ENCODE peak calls at places on chromosomes 3 and 15, in four cellular contexts. One of them, this sample, is unnamed.

GRCh38 chr3:18946524-18946923 is 201.8 kb upstream of the KCNH8 start:
- DNase-seq in breast epithelium: no peak
- DNase-seq in spleen: no peak
- DNase-seq in heart left ventricle: no peak
- DNase-seq in this sample: no peak

GRCh38 chr3:55489804-55490132 is 2.7 kb upstream of the WNT5A start:
- DNase-seq in breast epithelium: no peak
- DNase-seq in spleen: no peak
- DNase-seq in heart left ventricle: no peak
- DNase-seq in this sample: no peak

GRCh38 chr15:77224352-77224751 is 153.4 kb upstream of the TSPAN3 start:
- DNase-seq in spleen: no peak
- DNase-seq in heart left ventricle: no peak
- DNase-seq in breast epithelium: no peak
- DNase-seq in this sample: no peak

GRCh38 chr3:125052671-125053303 is 3.0 kb downstream of the HEG1 start:
- DNase-seq in heart left ventricle: no peak
- DNase-seq in spleen: peak; percentile 56
- DNase-seq in breast epithelium: no peak
- DNase-seq in this sample: peak; percentile 92

GRCh38 chr3:73461582-73461981 is 163.2 kb downstream of the PDZRN3 start:
- DNase-seq in heart left ventricle: peak; percentile 41
- DNase-seq in spleen: no peak
- DNase-seq in breast epithelium: no peak
- DNase-seq in this sample: no peak

GRCh38 chr3:31191354-31191753 is 296.9 kb upstream of the GADL1 start:
- DNase-seq in spleen: no peak
- DNase-seq in heart left ventricle: no peak
- DNase-seq in breast epithelium: no peak
- DNase-seq in this sample: no peak

GRCh38 chr3:126373682-126374601 is 16.7 kb upstream of the KLF15 start:
- DNase-seq in breast epithelium: no peak
- DNase-seq in heart left ventricle: no peak
- DNase-seq in spleen: peak; percentile 58
- DNase-seq in this sample: no peak

GRCh38 chr3:42070089-42070885 is 20.9 kb upstream of the TRAK1 start:
- DNase-seq in breast epithelium: no peak
- DNase-seq in spleen: no peak
- DNase-seq in heart left ventricle: no peak
- DNase-seq in this sample: no peak

GRCh38 chr3:10577521-10577920 is 72.1 kb upstream of the ATP2B2 start:
- DNase-seq in breast epithelium: no peak
- DNase-seq in spleen: no peak
- DNase-seq in heart left ventricle: no peak
- DNase-seq in this sample: no peak

GRCh38 chr3:120448707-120449650 is 1.8 kb downstream of the FSTL1 start:
- DNase-seq in heart left ventricle: peak; percentile 44
- DNase-seq in spleen: no peak
- DNase-seq in breast epithelium: no peak
- DNase-seq in this sample: no peak

GRCh38 chr3:148021400-148021799 is 612.2 kb downstream of the ZIC1 start:
- DNase-seq in heart left ventricle: no peak
- DNase-seq in spleen: no peak
- DNase-seq in breast epithelium: no peak
- DNase-seq in this sample: no peak

GRCh38 chr15:83983634-83984458 is 251.7 kb upstream of the GOLGA6L4 start:
- DNase-seq in spleen: no peak
- DNase-seq in heart left ventricle: no peak
- DNase-seq in breast epithelium: no peak
- DNase-seq in this sample: no peak

GRCh38 chr3:54819926-54820325 is 107.9 kb downstream of the LRTM1 start:
- DNase-seq in breast epithelium: no peak
- DNase-seq in heart left ventricle: no peak
- DNase-seq in spleen: no peak
- DNase-seq in this sample: no peak

GRCh38 chr3:51675201-51675611 is 4.2 kb downstream of the TEX264 start:
- DNase-seq in heart left ventricle: no peak
- DNase-seq in breast epithelium: no peak
- DNase-seq in spleen: no peak
- DNase-seq in this sample: peak; percentile 91

GRCh38 chr15:42735382-42736165 is 1.4 kb downstream of the CDAN1 start:
- DNase-seq in breast epithelium: no peak
- DNase-seq in heart left ventricle: no peak
- DNase-seq in spleen: no peak
- DNase-seq in this sample: no peak

GRCh38 chr3:140186421-140186920 is 251.5 kb downstream of the CLSTN2 start:
- DNase-seq in breast epithelium: no peak
- DNase-seq in heart left ventricle: peak; percentile 43
- DNase-seq in spleen: no peak
- DNase-seq in this sample: no peak

GRCh38 chr15:58704155-58704825 is 45.2 kb downstream of the ADAM10 start:
- DNase-seq in spleen: no peak
- DNase-seq in heart left ventricle: no peak
- DNase-seq in breast epithelium: no peak
- DNase-seq in this sample: no peak

GRCh38 chr3:122996038-122996580 is 31.5 kb downstream of the SEMA5B start:
- DNase-seq in heart left ventricle: no peak
- DNase-seq in breast epithelium: no peak
- DNase-seq in spleen: no peak
- DNase-seq in this sample: no peak

GRCh38 chr3:141257971-141258370 is 26.3 kb downstream of the PXYLP1 start:
- DNase-seq in heart left ventricle: no peak
- DNase-seq in breast epithelium: no peak
- DNase-seq in spleen: no peak
- DNase-seq in this sample: no peak

GRCh38 chr15:62153228-62153627 is 11.9 kb downstream of the C2CD4B start:
- DNase-seq in spleen: no peak
- DNase-seq in heart left ventricle: no peak
- DNase-seq in breast epithelium: no peak
- DNase-seq in this sample: no peak

GRCh38 chr15:75673426-75674247 is 25.9 kb downstream of the SNX33 start:
- DNase-seq in spleen: no peak
- DNase-seq in breast epithelium: no peak
- DNase-seq in heart left ventricle: peak; percentile 86
- DNase-seq in this sample: no peak

GRCh38 chr15:55823191-55823670 is 80.3 kb upstream of the PRTG start:
- DNase-seq in spleen: no peak
- DNase-seq in heart left ventricle: no peak
- DNase-seq in breast epithelium: no peak
- DNase-seq in this sample: no peak

GRCh38 chr3:13890377-13891016 is 10.6 kb upstream of the WNT7A start:
- DNase-seq in breast epithelium: no peak
- DNase-seq in heart left ventricle: no peak
- DNase-seq in spleen: peak; percentile 91
- DNase-seq in this sample: no peak

GRCh38 chr15:39788800-39789565 is 6.3 kb upstream of the FSIP1 start:
- DNase-seq in spleen: no peak
- DNase-seq in breast epithelium: no peak
- DNase-seq in heart left ventricle: no peak
- DNase-seq in this sample: no peak

GRCh38 chr3:172235698-172236097 is 196.3 kb downstream of the FNDC3B start:
- DNase-seq in breast epithelium: no peak
- DNase-seq in spleen: no peak
- DNase-seq in heart left ventricle: no peak
- DNase-seq in this sample: no peak

GRCh38 chr3:111069974-111070751 is 1.5 kb upstream of the NECTIN3 start:
- DNase-seq in spleen: peak; percentile 79
- DNase-seq in breast epithelium: no peak
- DNase-seq in heart left ventricle: peak; percentile 29
- DNase-seq in this sample: peak; percentile 15

GRCh38 chr3:127484601-127485388 is 105.7 kb downstream of the TPRA1 start:
- DNase-seq in spleen: peak; percentile 48
- DNase-seq in heart left ventricle: no peak
- DNase-seq in breast epithelium: no peak
- DNase-seq in this sample: no peak

GRCh38 chr3:99808163-99808794 is 9.4 kb upstream of the CMSS1 start:
- DNase-seq in heart left ventricle: peak; percentile 35
- DNase-seq in spleen: no peak
- DNase-seq in breast epithelium: no peak
- DNase-seq in this sample: peak; percentile 30

GRCh38 chr3:50428007-50428633 is 68.8 kb upstream of the TMEM115 start:
- DNase-seq in spleen: no peak
- DNase-seq in breast epithelium: no peak
- DNase-seq in heart left ventricle: no peak
- DNase-seq in this sample: no peak

GRCh38 chr3:138452491-138452890 is 18.1 kb downstream of the ESYT3 start:
- DNase-seq in spleen: peak; percentile 37
- DNase-seq in heart left ventricle: no peak
- DNase-seq in breast epithelium: no peak
- DNase-seq in this sample: no peak

GRCh38 chr3:173719585-173719984 is 322.0 kb downstream of the NLGN1 start:
- DNase-seq in breast epithelium: no peak
- DNase-seq in heart left ventricle: no peak
- DNase-seq in spleen: no peak
- DNase-seq in this sample: no peak

GRCh38 chr3:82100378-82100777 is 338.9 kb upstream of the GBE1 start:
- DNase-seq in spleen: no peak
- DNase-seq in breast epithelium: peak; percentile 23
- DNase-seq in heart left ventricle: no peak
- DNase-seq in this sample: no peak

GRCh38 chr15:71776304-71776703 is 34.0 kb upstream of the NR2E3 start:
- DNase-seq in spleen: no peak
- DNase-seq in heart left ventricle: no peak
- DNase-seq in breast epithelium: no peak
- DNase-seq in this sample: no peak

GRCh38 chr3:13528217-13528801 is 20.6 kb upstream of the FBLN2 start:
- DNase-seq in heart left ventricle: no peak
- DNase-seq in breast epithelium: no peak
- DNase-seq in spleen: peak; percentile 47
- DNase-seq in this sample: no peak

GRCh38 chr3:132669256-132669777 is 9.2 kb downstream of the UBA5 start:
- DNase-seq in breast epithelium: no peak
- DNase-seq in heart left ventricle: no peak
- DNase-seq in spleen: no peak
- DNase-seq in this sample: no peak
- TF ChIP-seq POLR2A in breast epithelium: no peak
- TF ChIP-seq POLR2A in heart left ventricle: no peak
- TF ChIP-seq POLR2A in spleen: no peak
- TF ChIP-seq POLR2A in this sample: no peak

DNA sequence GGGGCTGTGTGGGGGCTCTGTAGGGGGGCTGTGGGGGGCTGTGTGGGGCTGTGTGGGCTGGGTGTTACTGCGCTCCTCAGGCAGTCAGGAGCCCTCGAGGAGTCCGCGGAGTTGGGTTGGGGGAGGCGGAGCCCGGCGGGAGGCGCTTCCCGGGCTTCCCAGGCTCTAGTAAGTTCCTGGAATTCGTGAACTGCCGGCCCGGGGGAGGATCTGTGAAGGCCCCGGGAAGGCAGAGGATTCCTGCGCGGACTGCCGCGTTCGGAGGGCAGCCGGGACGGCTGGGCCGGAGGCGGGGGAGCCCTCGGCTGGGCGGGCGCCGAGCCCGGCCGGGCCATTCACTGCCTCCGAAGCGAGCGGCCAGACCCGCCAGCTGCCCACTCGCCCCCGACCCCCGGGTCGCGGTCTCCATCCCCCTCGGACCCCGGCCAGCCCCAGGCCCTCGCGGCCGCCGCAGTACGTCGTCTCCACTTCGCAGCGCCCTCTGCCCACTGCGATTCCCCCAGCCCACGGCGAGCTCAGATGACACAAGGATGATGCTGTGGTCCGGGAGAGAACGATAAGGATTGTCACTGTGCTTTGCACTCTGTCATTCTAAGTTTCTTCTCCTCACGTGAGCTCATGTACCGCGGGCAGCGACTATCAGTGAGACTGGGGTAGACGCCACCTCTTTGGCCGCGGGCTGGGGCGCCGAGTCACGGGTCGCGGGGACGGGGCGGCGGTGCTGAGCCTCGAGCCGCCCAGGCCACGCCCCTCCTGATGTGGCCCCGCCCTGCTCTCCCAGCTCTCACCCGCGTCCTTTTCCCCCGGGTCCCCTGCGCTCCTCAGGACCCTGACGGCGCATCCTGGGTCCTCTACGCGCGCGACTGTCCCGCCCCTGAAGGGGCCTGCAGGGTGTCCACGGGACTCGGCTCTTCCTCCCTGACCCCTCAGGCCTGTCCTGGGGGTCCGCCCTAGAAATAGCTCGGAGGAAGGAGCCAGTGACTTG is 65.3 kb downstream of the KLF13 start:
- DNase-seq in breast epithelium: peak; percentile 72
- DNase-seq in spleen: peak; percentile 96
- DNase-seq in heart left ventricle: peak; percentile 90
- DNase-seq in this sample: peak; percentile 75
- TF ChIP-seq POLR2A in breast epithelium: peak; percentile 87
- TF ChIP-seq POLR2A in spleen: peak; percentile 72
- TF ChIP-seq POLR2A in heart left ventricle: peak; percentile 91
- TF ChIP-seq POLR2A in this sample: no peak

DNA sequence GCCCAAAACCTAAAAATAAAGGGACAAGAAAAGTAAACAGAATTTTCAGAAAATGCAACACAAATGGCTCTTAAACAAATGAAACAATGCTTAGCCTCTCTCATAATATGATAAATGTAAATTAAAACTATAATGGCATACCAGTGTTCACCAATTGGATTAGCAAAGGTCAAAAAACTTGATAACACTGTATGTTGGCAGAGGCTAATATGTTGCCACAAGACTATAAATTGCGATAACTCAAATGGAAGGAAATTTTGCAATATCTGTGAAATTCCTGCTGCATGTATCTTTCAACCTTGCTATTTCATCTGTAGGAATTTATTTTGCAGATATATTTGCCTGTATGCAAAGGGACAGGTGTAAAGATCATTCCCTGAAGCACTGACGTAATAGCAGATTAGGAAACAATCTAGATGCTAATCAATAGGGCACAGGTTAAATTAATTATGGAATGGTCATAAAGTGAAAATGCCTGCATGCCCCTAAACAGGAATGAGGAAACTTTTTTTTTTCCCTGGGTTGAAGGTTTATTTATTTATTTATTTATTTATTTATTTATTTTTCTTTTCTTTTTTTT is 191.4 kb upstream of the EIF1B start:
- DNase-seq in breast epithelium: no peak
- DNase-seq in spleen: no peak
- DNase-seq in heart left ventricle: no peak
- DNase-seq in this sample: no peak
- TF ChIP-seq POLR2A in breast epithelium: no peak
- TF ChIP-seq POLR2A in spleen: no peak
- TF ChIP-seq POLR2A in heart left ventricle: no peak
- TF ChIP-seq POLR2A in this sample: no peak

GRCh38 chr15:89121414-89121813 is 33.2 kb downstream of the ABHD2 start:
- DNase-seq in breast epithelium: no peak
- DNase-seq in heart left ventricle: no peak
- DNase-seq in spleen: no peak
- DNase-seq in this sample: no peak
- TF ChIP-seq POLR2A in breast epithelium: no peak
- TF ChIP-seq POLR2A in heart left ventricle: no peak
- TF ChIP-seq POLR2A in spleen: no peak
- TF ChIP-seq POLR2A in this sample: no peak

This sample was measured in H54.